ENCODE peak calls at places on chromosomes 6 and 20, in five cellular contexts. E, A, X, Z and C are unnamed samples.

GRCh38 chr6:79073888-79074287 is 4.2 kb downstream of the PHIP start:
- DNase-seq in E (no peak), A (peak), X (no peak), Z (no peak), C (no peak)

GRCh38 chr6:38528196-38528965 is 111.3 kb downstream of the BTBD9 start:
- DNase-seq in E (no peak), X (no peak), Z (no peak), A (no peak), C (no peak)

GRCh38 chr6:159089443-159089842 is 44.7 kb upstream of the TAGAP start:
- DNase-seq in Z (no peak), X (no peak), A (no peak), E (no peak), C (no peak)

GRCh38 chr6:75493400-75494064 is at the start of gene FILIP1:
- DNase-seq in A (no peak), E (peak), X (no peak), Z (peak), C (peak)

GRCh38 chr6:131754088-131754487 is 43.3 kb upstream of the CTAGE9 start:
- DNase-seq in E (no peak), Z (no peak), X (no peak), A (no peak), C (no peak)

GRCh38 chr20:47353697-47354387 is 2.7 kb downstream of the ZMYND8 start:
- DNase-seq in X (no peak), A (peak), E (peak), Z (no peak), C (no peak)

GRCh38 chr20:4135385-4136077 is 120.2 kb upstream of the RNF24 start:
- DNase-seq in E (no peak), A (peak), X (no peak), Z (no peak), C (no peak)

GRCh38 chr6:40054186-40054585 is 119.9 kb upstream of the MOCS1 start:
- DNase-seq in E (no peak), Z (no peak), A (no peak), X (no peak), C (no peak)

GRCh38 chr6:111113731-111114438 is 26.6 kb downstream of the SLC16A10 start:
- DNase-seq in E (no peak), X (no peak), Z (peak), A (no peak), C (peak)

GRCh38 chr6:123777554-123777953 is 26.1 kb upstream of the NKAIN2 start:
- DNase-seq in X (no peak), E (no peak), A (peak), Z (no peak), C (no peak)

GRCh38 chr20:34473262-34473883 is 42.8 kb upstream of the DYNLRB1 start:
- DNase-seq in Z (no peak), E (no peak), X (no peak), A (peak), C (no peak)

GRCh38 chr20:25544760-25545159 is 40.6 kb downstream of the NINL start:
- DNase-seq in Z (no peak), E (no peak), A (no peak), X (no peak), C (no peak)

DNA sequence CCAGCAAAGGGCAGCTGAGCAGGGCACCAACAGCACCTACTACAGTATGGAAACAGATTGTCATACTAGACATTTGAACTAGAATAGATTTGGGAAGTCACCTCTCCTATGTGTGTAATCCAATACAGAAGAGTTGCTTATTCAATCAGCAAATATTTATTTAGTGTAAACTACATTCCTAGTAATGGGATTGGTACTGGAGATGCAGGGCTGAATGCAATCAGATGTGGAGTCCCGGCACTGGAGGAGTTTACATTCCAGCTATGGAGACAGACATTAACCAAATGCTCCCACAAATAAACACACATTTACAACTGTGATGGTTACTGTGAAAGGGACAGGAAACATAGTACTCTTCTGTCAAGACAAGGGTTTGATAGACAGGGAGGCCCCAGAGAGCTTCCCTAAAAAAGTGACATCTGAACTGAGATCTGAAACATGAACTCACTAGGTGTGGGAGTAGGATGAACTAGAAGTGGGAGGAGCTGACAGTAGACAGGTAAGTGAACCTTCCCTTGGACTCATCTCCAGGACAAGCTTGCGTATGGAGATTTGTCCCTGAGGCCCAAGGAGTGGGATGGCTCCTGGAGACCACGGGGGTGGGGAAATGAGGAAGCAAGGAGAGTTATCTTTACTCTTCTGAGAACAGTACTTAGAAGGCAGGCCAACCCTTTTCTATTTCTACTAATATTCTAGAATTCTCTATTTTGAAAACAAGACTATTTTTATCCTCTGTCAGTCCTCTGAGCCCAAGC is 420.5 kb downstream of the MAFB start:
- DNase-seq in A (no peak), X (no peak), E (no peak), Z (no peak), C (no peak)
- H3K27ac ChIP-seq in A (no peak), X (no peak), E (no peak), Z (no peak), C (no peak)

GRCh38 chr20:10609276-10609675 is 64.5 kb downstream of the JAG1 start:
- DNase-seq in A (no peak), X (no peak), Z (peak), E (no peak), C (no peak)

GRCh38 chr20:10609726-10610125 is 64.1 kb downstream of the JAG1 start:
- DNase-seq in X (no peak), A (peak), Z (no peak), E (no peak), C (no peak)

GRCh38 chr20:10611357-10611756 is 62.4 kb downstream of the JAG1 start:
- DNase-seq in Z (peak), X (no peak), A (peak), E (no peak), C (no peak)

GRCh38 chr20:10613911-10614310 is 59.9 kb downstream of the JAG1 start:
- DNase-seq in A (no peak), X (no peak), Z (no peak), E (no peak), C (peak)

DNA sequence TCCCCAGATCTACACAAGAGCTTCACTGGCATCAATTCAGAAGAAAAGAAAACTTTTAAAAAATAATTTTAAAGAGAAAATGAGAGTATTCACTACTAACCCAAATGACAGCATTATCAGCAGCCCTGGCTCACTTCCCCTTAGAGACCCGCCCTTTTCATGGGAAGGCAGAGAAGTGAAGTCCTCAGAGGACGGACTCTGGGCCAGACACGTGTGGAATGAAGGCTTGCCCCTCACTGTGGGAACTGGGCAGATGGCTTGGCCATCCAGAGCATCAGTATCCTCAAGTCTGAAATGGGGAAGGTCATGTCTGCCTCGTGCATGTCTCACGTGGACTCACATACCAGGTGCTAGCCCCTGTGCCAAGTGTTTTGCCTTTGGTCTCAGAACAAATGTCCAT is 63.5 kb downstream of the JAG1 start:
- DNase-seq in E (no peak), Z (no peak), A (no peak), X (no peak), C (no peak)
- H3K27ac ChIP-seq in E (no peak), Z (no peak), A (no peak), X (no peak), C (peak)

GRCh38 chr20:57482148-57482547 is 42.8 kb downstream of the CTCFL start:
- DNase-seq in X (no peak), A (no peak), E (no peak), Z (no peak), C (no peak)

GRCh38 chr20:57482796-57483195 is 42.1 kb downstream of the CTCFL start:
- DNase-seq in E (no peak), Z (no peak), A (no peak), X (no peak), C (no peak)

GRCh38 chr20:57481281-57481711 is 43.6 kb downstream of the CTCFL start:
- DNase-seq in E (no peak), Z (no peak), X (no peak), A (no peak), C (no peak)

GRCh38 chr20:57479196-57479595 is 45.7 kb downstream of the CTCFL start:
- DNase-seq in Z (peak), E (no peak), X (no peak), A (no peak), C (no peak)

GRCh38 chr20:57480444-57481152 is 44.3 kb downstream of the CTCFL start:
- DNase-seq in E (no peak), X (no peak), Z (peak), A (no peak), C (no peak)
- H3K27ac ChIP-seq in E (no peak), X (no peak), Z (peak), A (no peak), C (no peak)

DNA sequence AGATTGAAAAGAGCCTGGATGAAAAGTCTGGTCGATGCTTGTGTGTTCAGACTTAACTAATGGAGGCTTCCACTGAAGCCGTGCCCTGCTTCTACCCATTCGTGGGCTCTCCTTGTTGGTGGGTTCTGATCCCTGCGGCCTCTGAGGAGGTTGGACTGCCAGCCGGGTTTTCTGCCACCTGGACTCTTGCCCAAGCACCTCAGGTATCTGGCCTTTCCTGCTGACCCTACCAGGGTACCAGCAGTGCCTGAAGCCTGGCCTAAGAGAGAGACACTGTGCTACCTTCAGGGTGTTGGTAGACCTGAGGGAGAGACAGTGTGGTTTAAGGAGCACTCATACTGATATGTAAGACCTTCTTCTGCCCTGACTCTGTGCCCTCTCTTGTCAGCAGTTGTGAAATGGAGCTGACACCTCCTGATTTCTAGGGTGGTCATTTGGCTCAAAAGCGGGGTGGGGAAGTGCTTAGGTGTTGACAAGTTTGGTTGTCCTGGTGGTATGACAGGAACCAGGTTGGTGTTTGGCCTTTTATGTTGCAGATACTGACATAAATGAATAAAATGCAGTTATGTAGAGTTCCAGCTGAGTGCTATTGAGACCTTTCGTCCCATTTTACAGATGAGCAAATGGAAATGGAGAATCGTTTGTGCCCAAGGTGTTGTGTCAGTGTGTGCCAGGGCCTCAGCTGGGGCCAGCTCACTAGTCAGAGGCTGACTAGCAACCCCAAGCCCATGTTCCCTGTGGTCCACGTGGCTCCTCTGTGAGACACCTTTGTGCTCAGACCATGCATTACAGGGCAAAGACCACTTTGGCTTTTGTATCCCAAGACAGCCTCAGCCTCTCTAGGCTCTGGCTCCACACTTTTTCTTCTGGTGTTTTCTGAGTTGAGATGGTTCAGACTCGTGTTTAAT is 3.1 kb downstream of the PLCG1 start:
- DNase-seq in Z (peak), E (no peak), X (no peak), A (no peak), C (no peak)
- H3K27ac ChIP-seq in Z (peak), E (peak), X (peak), A (peak), C (peak)

GRCh38 chr20:61816606-61817005 is 249.1 kb downstream of the TAF4 start:
- DNase-seq in Z (no peak), A (no peak), X (no peak), E (no peak), C (no peak)

GRCh38 chr20:61817061-61817460 is 248.6 kb downstream of the TAF4 start:
- DNase-seq in X (no peak), E (no peak), A (no peak), Z (no peak), C (no peak)

GRCh38 chr20:61818746-61819483 is 246.8 kb downstream of the TAF4 start:
- DNase-seq in Z (no peak), E (peak), A (no peak), X (no peak), C (no peak)

GRCh38 chr20:61819484-61819846 is 246.2 kb downstream of the TAF4 start:
- DNase-seq in A (no peak), Z (no peak), E (no peak), X (no peak), C (no peak)

DNA sequence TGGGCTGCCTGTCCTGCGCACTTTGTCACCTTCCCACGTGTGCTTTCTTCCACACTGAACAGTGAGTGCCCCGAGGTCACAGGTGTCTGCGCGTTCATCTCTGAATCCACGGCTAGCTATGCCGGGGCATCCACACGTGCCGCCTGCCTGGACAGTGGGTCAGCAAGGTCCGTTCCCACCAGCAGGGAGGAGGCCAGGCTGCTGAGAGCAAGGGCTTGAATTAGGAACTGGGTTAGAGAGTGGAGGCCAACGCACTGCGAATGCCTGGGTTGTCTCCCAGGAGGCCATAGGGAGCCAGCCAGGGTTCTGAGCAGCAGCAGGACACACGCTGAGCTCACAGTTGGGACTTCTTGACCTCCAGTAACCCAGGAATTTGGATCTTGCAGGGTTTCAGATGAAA is 248.1 kb downstream of the TAF4 start:
- DNase-seq in A (no peak), X (no peak), E (peak), Z (no peak), C (no peak)
- H3K27ac ChIP-seq in A (no peak), X (no peak), E (no peak), Z (no peak), C (no peak)

DNA sequence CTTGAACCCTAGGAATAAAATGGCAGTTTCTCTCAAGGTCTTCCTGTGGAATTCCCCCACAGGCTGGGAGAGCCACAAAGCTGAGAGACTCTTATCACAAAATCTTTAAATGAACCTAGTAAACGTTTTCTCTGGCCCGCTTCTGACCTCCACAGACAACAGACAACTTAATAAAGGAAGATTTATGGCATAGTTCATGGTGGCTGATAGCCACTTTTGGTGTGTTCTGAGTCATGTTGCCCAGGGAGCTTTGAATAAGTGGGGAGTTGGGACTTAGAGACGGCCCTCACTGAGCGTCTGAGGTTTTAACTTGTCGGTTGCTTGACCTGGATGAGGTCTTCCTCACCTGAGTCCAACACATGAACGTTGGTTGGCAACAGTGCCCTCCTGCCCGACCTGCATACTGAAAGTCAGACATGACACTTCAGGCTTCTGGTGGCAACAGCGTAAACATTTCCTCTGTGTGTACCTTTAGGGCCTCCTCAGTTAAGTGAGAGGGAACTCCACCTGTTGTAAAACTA is 124.2 kb downstream of the FOXO3 start:
- DNase-seq in E (peak), X (no peak), Z (no peak), A (peak), C (peak)
- H3K27ac ChIP-seq in E (peak), X (no peak), Z (no peak), A (no peak), C (peak)

DNA sequence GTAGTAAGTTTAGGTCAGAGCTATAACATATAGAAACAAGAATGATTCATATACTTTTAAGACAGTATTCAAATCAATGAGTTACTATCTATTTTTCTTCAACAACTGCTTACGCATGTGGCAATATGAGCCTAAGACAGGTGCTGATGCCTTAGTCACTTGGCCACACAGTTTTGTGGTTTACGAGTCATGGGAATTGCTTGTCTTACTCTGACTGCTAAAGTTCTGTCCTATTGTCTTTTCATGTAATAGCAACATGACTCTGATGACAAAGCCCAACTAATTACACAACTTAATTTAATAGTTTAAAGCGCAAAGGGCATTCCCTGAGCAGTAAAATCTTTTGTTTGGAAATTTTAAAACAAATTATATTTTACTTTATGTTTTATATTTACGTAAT is 159.3 kb upstream of the CENPW start:
- DNase-seq in X (no peak), Z (no peak), E (no peak), A (peak), C (no peak)
- H3K27ac ChIP-seq in X (no peak), Z (no peak), E (no peak), A (no peak), C (no peak)

DNA sequence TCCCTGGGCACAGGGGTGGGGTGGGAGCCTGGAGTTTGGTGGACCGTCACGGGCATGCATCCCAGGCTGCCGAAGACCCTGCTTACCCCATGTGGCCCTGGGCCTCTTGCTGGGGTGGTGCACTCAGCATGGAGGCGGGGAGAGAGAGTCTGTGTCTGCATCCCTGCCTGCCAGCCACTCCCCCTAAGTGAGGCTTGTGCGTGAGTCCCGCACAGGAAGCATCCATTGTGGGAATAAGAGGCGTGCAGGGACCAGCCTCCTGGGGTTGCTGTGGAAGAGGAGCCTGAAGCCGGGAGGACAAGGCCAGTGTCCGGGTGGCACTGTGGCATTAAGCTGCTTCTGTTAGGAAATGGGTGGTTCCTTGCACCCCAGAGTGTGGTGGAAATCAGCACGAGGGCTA is 35.5 kb downstream of the CDH4 start:
- DNase-seq in Z (no peak), X (no peak), E (no peak), A (no peak), C (no peak)
- H3K27ac ChIP-seq in Z (no peak), X (no peak), E (no peak), A (no peak), C (no peak)

DNA sequence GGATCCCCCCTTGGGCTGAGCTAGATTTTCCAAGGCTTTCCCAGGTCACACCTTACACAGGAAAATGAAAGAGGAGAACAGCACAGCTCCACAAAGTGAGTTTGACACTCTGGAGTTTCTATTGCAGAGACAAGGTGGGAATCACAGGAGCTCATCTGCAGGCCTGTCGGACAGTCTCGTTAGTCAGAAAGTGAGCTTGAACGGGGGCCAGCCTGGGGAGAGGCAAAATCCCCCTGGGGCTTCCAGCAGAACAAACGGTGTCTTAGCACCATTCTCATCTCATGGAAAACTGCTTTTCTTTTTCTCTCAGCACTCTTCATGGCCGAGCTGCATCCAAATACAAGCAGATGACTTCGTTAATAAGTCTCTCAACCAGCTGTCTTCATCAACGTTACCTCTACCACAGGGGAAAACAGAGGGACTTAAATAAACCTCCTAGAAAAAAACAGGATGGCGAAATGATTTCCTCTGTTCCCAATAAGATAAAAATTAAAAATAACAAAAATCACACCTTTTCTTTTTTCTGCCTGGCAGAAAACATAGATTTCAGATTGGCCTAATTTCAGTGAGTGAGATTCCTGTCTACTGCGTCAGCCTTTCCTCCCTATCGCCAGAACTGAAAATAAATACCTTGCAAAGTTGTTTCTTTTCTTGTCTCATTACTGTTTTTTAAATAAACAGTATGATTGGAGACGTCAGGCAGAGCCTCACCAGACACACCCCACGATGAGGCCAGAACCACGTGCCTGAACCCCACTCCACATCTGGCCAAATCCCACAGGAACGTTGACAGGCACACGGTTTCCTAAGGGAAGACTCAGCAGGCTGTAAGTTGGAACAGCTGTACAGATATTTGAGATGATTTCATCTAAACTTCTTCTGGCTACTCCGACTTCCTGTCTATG is 219.0 kb downstream of the TTLL2 start:
- DNase-seq in Z (peak), E (no peak), X (no peak), A (peak), C (no peak)
- H3K27ac ChIP-seq in Z (peak), E (peak), X (no peak), A (peak), C (peak)